ENCODE peak calls at places on chromosomes 12 and 14, in nine cellular contexts. R is NCI-H345, A is heart left ventricle, B is PC-9, H is activated T-cell treated with anti-CD3 and anti-CD28 coated beads for 1 hour, U is IMR-90, Z is HEK293T, T is NAMALWA, Y is suprapubic skin. L is an unnamed sample.

GRCh38 chr12:6691473-6691872 is 2.3 kb upstream of the ZNF384 start:
- DNase-seq in R (no peak), A (no peak), B (no peak), H (no peak), U (peak), Z (no peak), T (no peak), Y (no peak), L (peak)

GRCh38 chr12:24364921-24365320 is 415.5 kb upstream of the SOX5 start:
- DNase-seq in R (no peak), A (no peak), B (no peak), H (no peak), U (no peak), Z (no peak), T (no peak), Y (no peak), L (no peak)

GRCh38 chr12:8452036-8452435 is 3.7 kb upstream of the CLEC6A start:
- DNase-seq in R (no peak), A (no peak), B (no peak), H (no peak), U (no peak), Z (no peak), T (no peak), Y (no peak), L (no peak)

GRCh38 chr12:94954029-94954685 is 49.3 kb downstream of the NDUFA12 start:
- DNase-seq in R (no peak), A (no peak), B (peak), H (no peak), U (peak), Z (no peak), T (no peak), Y (no peak), L (peak)

GRCh38 chr12:28799337-28799736 is 349.7 kb upstream of the FAR2 start:
- DNase-seq in R (no peak), A (no peak), B (no peak), H (no peak), U (no peak), Z (no peak), T (no peak), Y (no peak), L (no peak)

GRCh38 chr12:108446766-108447165 is 68.3 kb upstream of the FICD start:
- DNase-seq in R (no peak), A (no peak), B (no peak), H (no peak), U (no peak), Z (no peak), T (no peak), Y (no peak), L (no peak)

GRCh38 chr14:29069228-29069627 is 302.6 kb downstream of the FOXG1 start:
- DNase-seq in R (no peak), A (no peak), B (no peak), H (no peak), U (no peak), Z (no peak), T (no peak), Y (no peak), L (no peak)

GRCh38 chr14:21070610-21071224 is 613 bp downstream of the ARHGEF40 start:
- DNase-seq in R (peak), A (peak), B (no peak), H (no peak), U (peak), Z (no peak), T (no peak), Y (peak), L (peak)

GRCh38 chr12:121753844-121754264 is 39.6 kb downstream of the RHOF start:
- DNase-seq in R (no peak), A (peak), B (no peak), H (no peak), U (no peak), Z (no peak), T (no peak), Y (no peak), L (no peak)

GRCh38 chr12:12975322-12976077 is 23.5 kb upstream of the GPRC5D start:
- DNase-seq in R (no peak), A (no peak), B (no peak), H (no peak), U (peak), Z (no peak), T (peak), Y (no peak), L (peak)

GRCh38 chr14:99273724-99274345 is 1.8 kb upstream of the BCL11B start:
- DNase-seq in R (peak), A (no peak), B (no peak), H (no peak), U (no peak), Z (no peak), T (no peak), Y (peak), L (no peak)

GRCh38 chr12:124829008-124829707 is 34.5 kb downstream of the SCARB1 start:
- DNase-seq in R (no peak), A (no peak), B (peak), H (no peak), U (peak), Z (no peak), T (no peak), Y (no peak), L (peak)

GRCh38 chr12:66403746-66404145 is 101.5 kb downstream of the HELB start:
- DNase-seq in R (peak), A (no peak), B (no peak), H (no peak), U (no peak), Z (no peak), T (peak), Y (no peak), L (no peak)

GRCh38 chr12:53485955-53486729 is 13.1 kb downstream of the MAP3K12 start:
- DNase-seq in R (no peak), A (no peak), B (peak), H (no peak), U (no peak), Z (no peak), T (no peak), Y (no peak), L (no peak)

GRCh38 chr12:111409403-111410228 is 3.9 kb downstream of the SH2B3 start:
- DNase-seq in R (no peak), A (peak), B (peak), H (no peak), U (peak), Z (no peak), T (no peak), Y (no peak), L (peak)

GRCh38 chr12:34340534-34341361 is 318.5 kb downstream of the ALG10 start:
- DNase-seq in R (no peak), A (no peak), B (no peak), H (no peak), U (no peak), Z (no peak), T (no peak), Y (no peak), L (no peak)

GRCh38 chr12:109476807-109477184 is 304 bp downstream of the KCTD10 start:
- DNase-seq in R (peak), A (no peak), B (no peak), H (no peak), U (no peak), Z (no peak), T (no peak), Y (no peak), L (no peak)

GRCh38 chr12:63845726-63846125 is 1.2 kb downstream of the SRGAP1 start:
- DNase-seq in R (no peak), A (no peak), B (peak), H (no peak), U (peak), Z (no peak), T (no peak), Y (no peak), L (peak)

GRCh38 chr12:666066-666465 is 2.8 kb upstream of the NINJ2 start:
- DNase-seq in R (no peak), A (no peak), B (no peak), H (no peak), U (no peak), Z (no peak), T (no peak), Y (no peak), L (no peak)

GRCh38 chr12:64304571-64304970 is 82.5 kb upstream of the KICS2 start:
- DNase-seq in R (no peak), A (no peak), B (no peak), H (no peak), U (no peak), Z (no peak), T (no peak), Y (no peak), L (no peak)

GRCh38 chr14:70514168-70515069 is 20.4 kb downstream of the ADAM20 start:
- DNase-seq in R (no peak), A (no peak), B (no peak), H (no peak), U (no peak), Z (no peak), T (no peak), Y (no peak), L (no peak)

GRCh38 chr14:50020799-50021198 is 95.6 kb downstream of the VCPKMT start:
- DNase-seq in R (no peak), A (no peak), B (no peak), H (no peak), U (no peak), Z (no peak), T (no peak), Y (no peak), L (no peak)

GRCh38 chr14:62097072-62097471 is 334.9 kb downstream of the SNAPC1 start:
- DNase-seq in R (no peak), A (no peak), B (no peak), H (no peak), U (peak), Z (no peak), T (no peak), Y (no peak), L (peak)

GRCh38 chr12:52052471-52053186 is 1.4 kb downstream of the NR4A1 start:
- DNase-seq in R (peak), A (peak), B (peak), H (peak), U (peak), Z (no peak), T (peak), Y (no peak), L (no peak)

GRCh38 chr14:33175951-33176350 is 237.3 kb downstream of the NPAS3 start:
- DNase-seq in R (no peak), A (no peak), B (no peak), H (no peak), U (no peak), Z (no peak), T (no peak), Y (no peak), L (no peak)

GRCh38 chr12:76250256-76250655 is 98.0 kb downstream of the BBS10 start:
- DNase-seq in R (no peak), A (no peak), B (no peak), H (no peak), U (peak), Z (no peak), T (no peak), Y (no peak), L (peak)

GRCh38 chr12:64184216-64184615 is 37.9 kb downstream of the KICS2 start:
- DNase-seq in R (no peak), A (no peak), B (no peak), H (no peak), U (no peak), Z (no peak), T (no peak), Y (no peak), L (no peak)

GRCh38 chr12:1851126-1851791 is 30.9 kb downstream of the LRTM2 start:
- DNase-seq in R (no peak), A (no peak), B (peak), H (no peak), U (peak), Z (no peak), T (no peak), Y (no peak), L (peak)

GRCh38 chr14:76715102-76715926 is 46.0 kb upstream of the VASH1 start:
- DNase-seq in R (no peak), A (peak), B (no peak), H (no peak), U (no peak), Z (no peak), T (no peak), Y (no peak), L (no peak)

L was measured in HFFc6.